ENCODE peak calls at places on chromosomes 3 and 15, in five cellular contexts. Y, G, O, Q and S are unnamed samples. For H3K4me1, the result is how much of the 10 kb centered on the place peaks cover.

GRCh38 chr3:125358923-125359322 is 16.2 kb downstream of the ZNF148 start:
- DNase-seq in Q (no peak), O (no peak), G (no peak), Y (no peak), S (no peak)

GRCh38 chr15:68307131-68307928 is 29.8 kb downstream of the FEM1B start:
- DNase-seq in G (peak), O (peak), Q (no peak), Y (no peak), S (peak)

GRCh38 chr15:36601497-36601932 is 22.1 kb downstream of the CDIN1 start:
- DNase-seq in O (no peak), Y (peak), G (no peak), Q (no peak), S (no peak)

GRCh38 chr15:100008258-100008657 is 275.0 kb upstream of the LYSMD4 start:
- DNase-seq in G (no peak), Q (no peak), Y (no peak), O (no peak), S (no peak)

GRCh38 chr3:78912217-78912616 is 855.6 kb downstream of the ROBO1 start:
- DNase-seq in G (no peak), O (no peak), Q (no peak), Y (no peak), S (no peak)

GRCh38 chr15:27271258-27271657 is 300.3 kb downstream of the GABRG3 start:
- DNase-seq in G (no peak), Y (no peak), Q (no peak), O (no peak), S (no peak)

GRCh38 chr15:78921517-78921916 is 23.3 kb downstream of the CTSH start:
- DNase-seq in O (no peak), Q (no peak), Y (no peak), G (no peak), S (no peak)

GRCh38 chr15:31032959-31033358 is 41.5 kb upstream of the MTMR10 start:
- DNase-seq in Y (no peak), Q (no peak), O (no peak), G (no peak), S (no peak)

GRCh38 chr15:86541540-86541939 is 461.9 kb downstream of the AGBL1 start:
- DNase-seq in G (no peak), O (no peak), Y (no peak), Q (no peak), S (no peak)

GRCh38 chr3:57622362-57622761 is 25.2 kb upstream of the ARF4 start:
- DNase-seq in G (no peak), Q (no peak), Y (no peak), O (no peak), S (no peak)

GRCh38 chr15:92884813-92885461 is 15.2 kb upstream of the CHD2 start:
- DNase-seq in Q (peak), O (no peak), G (no peak), Y (no peak), S (no peak)

GRCh38 chr3:134441321-134441720 is 44.5 kb downstream of the ANAPC13 start:
- DNase-seq in G (no peak), Q (no peak), Y (no peak), O (no peak), S (no peak)

GRCh38 chr3:47475570-47476329 is at the start of gene SCAP:
- DNase-seq in O (peak), G (peak), Y (peak), Q (peak), S (peak)

GRCh38 chr3:7779331-7779730 is 722.3 kb upstream of the LMCD1 start:
- DNase-seq in G (no peak), O (no peak), Y (no peak), Q (no peak), S (no peak)

GRCh38 chr3:12891985-12892839 is 50.8 kb upstream of the RPL32 start:
- DNase-seq in Q (peak), G (no peak), O (no peak), Y (peak), S (no peak)

GRCh38 chr3:15757824-15758223 is 40.0 kb downstream of the ANKRD28 start:
- DNase-seq in G (no peak), Q (no peak), Y (no peak), O (no peak), S (no peak)

GRCh38 chr3:31620656-31621055 is 87.9 kb downstream of the STT3B start:
- DNase-seq in G (no peak), O (no peak), Q (no peak), Y (no peak), S (no peak)

GRCh38 chr3:82005266-82005665 is 243.8 kb upstream of the GBE1 start:
- DNase-seq in G (no peak), Q (no peak), O (no peak), Y (no peak), S (no peak)

GRCh38 chr3:60552581-60552980 is 698.7 kb downstream of the FHIT start:
- DNase-seq in G (no peak), O (no peak), Q (no peak), Y (no peak), S (no peak)

GRCh38 chr3:166685246-166685645 is 694.9 kb downstream of the ZBBX start:
- DNase-seq in G (no peak), Y (no peak), Q (no peak), O (no peak), S (no peak)

GRCh38 chr3:37892917-37893595 is 31.4 kb downstream of the CTDSPL start:
- DNase-seq in Y (no peak), Q (no peak), G (no peak), O (peak), S (no peak)

GRCh38 chr3:107370902-107371301 is 6.3 kb upstream of the CCDC54 start:
- DNase-seq in O (no peak), G (no peak), Q (no peak), Y (no peak), S (no peak)

GRCh38 chr3:146382386-146382785 is 87.0 kb downstream of the PLSCR2 start:
- DNase-seq in O (no peak), G (no peak), Q (peak), Y (peak), S (no peak)

GRCh38 chr15:82571722-82572222 is 31.5 kb upstream of the RPS17 start:
- DNase-seq in Q (no peak), Y (peak), O (no peak), G (no peak), S (peak)

GRCh38 chr3:73669268-73669667 is 44.5 kb upstream of the PDZRN3 start:
- DNase-seq in G (no peak), Q (no peak), Y (no peak), O (no peak), S (no peak)

GRCh38 chr15:59166601-59167265 is 39.9 kb upstream of the LDHAL6B start:
- DNase-seq in Q (no peak), Y (no peak), G (no peak), O (no peak), S (no peak)

GRCh38 chr15:89576417-89576773 is 1.1 kb downstream of the TICRR start:
- DNase-seq in Y (no peak), O (no peak), Q (peak), G (no peak), S (no peak)

GRCh38 chr15:89578146-89578545 is 2.9 kb downstream of the TICRR start:
- DNase-seq in O (no peak), Y (no peak), G (no peak), Q (no peak), S (no peak)

GRCh38 chr15:89575656-89576416 is 567 bp downstream of the TICRR start:
- DNase-seq in Q (peak), Y (no peak), G (no peak), O (no peak), S (no peak)

GRCh38 chr15:89575146-89575655 is at the start of gene TICRR:
- DNase-seq in Q (peak), G (peak), Y (peak), O (peak), S (no peak)

DNA sequence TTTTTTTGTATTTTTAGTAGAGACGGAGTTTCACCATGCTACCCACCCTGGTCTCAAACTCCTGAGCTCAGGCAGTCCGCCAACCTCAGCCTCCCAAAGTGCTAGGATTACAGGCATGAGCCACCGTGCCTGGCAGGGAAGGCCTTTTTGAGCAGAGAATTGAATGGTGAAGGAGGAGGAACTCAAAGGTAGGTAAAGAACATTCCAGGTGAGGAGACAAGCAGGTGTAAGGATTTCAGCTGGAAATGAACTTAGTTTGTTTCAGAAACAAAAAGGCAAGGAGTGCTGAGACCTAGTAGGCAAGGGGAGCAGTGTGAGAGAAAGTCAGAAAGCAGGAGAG is 2.5 kb downstream of the TICRR start:
- DNase-seq in O (no peak), G (no peak), Q (no peak), Y (no peak), S (no peak)
- H3K4me3 ChIP-seq in O (no peak), G (no peak), Q (peak), Y (no peak), S (no peak)

DNA sequence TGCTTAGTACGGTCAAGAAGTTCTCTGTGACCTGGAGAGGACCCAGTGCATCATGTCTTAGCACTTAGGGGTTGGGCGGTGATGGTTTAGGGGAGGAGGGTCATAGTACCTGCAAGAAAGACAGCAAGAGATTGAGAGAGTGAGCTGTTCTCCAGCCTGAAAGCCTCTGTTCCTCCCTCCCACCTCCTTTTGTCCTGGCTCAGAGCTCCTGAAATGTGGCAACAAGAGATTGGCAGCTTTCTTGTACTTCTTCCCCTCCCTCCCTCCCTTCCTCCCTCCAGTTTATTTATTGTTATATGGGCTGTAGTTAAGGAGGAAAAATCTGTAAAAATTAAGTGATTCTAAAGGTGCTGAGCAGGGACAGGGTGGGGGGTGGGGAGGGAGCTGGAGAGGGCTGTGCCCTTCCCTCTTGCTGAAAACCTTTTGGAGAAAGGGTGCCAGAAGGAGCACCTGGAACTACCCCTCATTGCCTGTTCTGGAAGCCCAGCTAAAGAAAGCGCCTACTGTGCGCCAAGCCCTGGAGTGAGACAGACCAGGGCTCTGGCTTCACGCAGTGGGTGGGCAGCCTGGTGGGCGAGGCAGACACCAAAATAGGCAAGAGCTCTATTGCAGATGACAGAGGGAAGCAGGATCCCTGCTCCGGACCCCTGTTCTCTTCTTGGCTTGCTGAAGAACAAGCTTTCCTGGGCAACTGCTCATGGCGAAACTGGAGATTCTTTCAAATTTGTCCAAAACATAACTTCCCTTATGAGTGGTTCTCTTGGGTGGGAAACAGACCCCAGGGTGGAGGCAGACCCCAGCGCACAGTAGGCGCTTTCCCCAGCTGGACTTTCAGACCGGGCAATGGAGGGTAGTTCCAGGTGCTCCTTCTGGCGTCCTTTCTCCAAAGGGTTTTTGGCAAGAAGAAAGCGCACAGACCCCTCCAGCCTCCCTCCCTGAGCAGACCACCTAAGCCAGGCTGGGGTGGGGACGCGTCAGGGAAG is 35.6 kb downstream of the LINGO1 start:
- DNase-seq in Q (no peak), G (no peak), O (no peak), Y (no peak), S (no peak)
- H3K4me1 ChIP-seq in Q (under half), G (under half), O (under half), Y (under half), S (under half)

GRCh38 chr15:90883971-90884718 is at the start of gene FES:
- DNase-seq in Y (peak), G (peak), O (peak), Q (no peak), S (no peak)
- TF ChIP-seq POLR2A in Y (peak), G (peak), O (peak), Q (no peak), S (no peak)

GRCh38 chr3:158109804-158110657 is at the start of gene RSRC1:
- DNase-seq in G (peak), O (peak), Q (peak), Y (peak), S (no peak)

GRCh38 chr3:158110658-158111018 is 749 bp downstream of the RSRC1 start:
- DNase-seq in O (no peak), Q (no peak), Y (no peak), G (no peak), S (no peak)

GRCh38 chr3:158108596-158108995 is 1.3 kb upstream of the RSRC1 start:
- DNase-seq in Q (no peak), G (no peak), O (no peak), Y (no peak), S (no peak)

GRCh38 chr3:158109295-158109803 is 540 bp upstream of the RSRC1 start:
- DNase-seq in Y (no peak), Q (no peak), G (no peak), O (no peak), S (no peak)

GRCh38 chr3:158111861-158112260 is 2.0 kb downstream of the RSRC1 start:
- DNase-seq in Q (no peak), G (no peak), Y (no peak), O (no peak), S (no peak)
- H3K4me3 ChIP-seq in Q (no peak), G (no peak), Y (no peak), O (no peak), S (no peak)

GRCh38 chr3:192850501-192850981 is 67.1 kb downstream of the MB21D2 start:
- DNase-seq in O (no peak), Q (peak), Y (peak), G (peak), S (no peak)

GRCh38 chr3:192847918-192848317 is 69.7 kb downstream of the MB21D2 start:
- DNase-seq in Q (no peak), Y (no peak), G (no peak), O (no peak), S (no peak)

GRCh38 chr3:192855434-192855833 is 62.2 kb downstream of the MB21D2 start:
- DNase-seq in Y (no peak), O (no peak), G (no peak), Q (no peak), S (no peak)

GRCh38 chr3:192848371-192849233 is 69.1 kb downstream of the MB21D2 start:
- DNase-seq in Q (no peak), G (no peak), O (no peak), Y (no peak), S (no peak)

GRCh38 chr3:192851821-192852352 is 65.8 kb downstream of the MB21D2 start:
- DNase-seq in Q (peak), G (peak), O (peak), Y (peak), S (no peak)
- H3K4me1 ChIP-seq in Q (half or more), G (under half), O (under half), Y (under half), S (under half)

DNA sequence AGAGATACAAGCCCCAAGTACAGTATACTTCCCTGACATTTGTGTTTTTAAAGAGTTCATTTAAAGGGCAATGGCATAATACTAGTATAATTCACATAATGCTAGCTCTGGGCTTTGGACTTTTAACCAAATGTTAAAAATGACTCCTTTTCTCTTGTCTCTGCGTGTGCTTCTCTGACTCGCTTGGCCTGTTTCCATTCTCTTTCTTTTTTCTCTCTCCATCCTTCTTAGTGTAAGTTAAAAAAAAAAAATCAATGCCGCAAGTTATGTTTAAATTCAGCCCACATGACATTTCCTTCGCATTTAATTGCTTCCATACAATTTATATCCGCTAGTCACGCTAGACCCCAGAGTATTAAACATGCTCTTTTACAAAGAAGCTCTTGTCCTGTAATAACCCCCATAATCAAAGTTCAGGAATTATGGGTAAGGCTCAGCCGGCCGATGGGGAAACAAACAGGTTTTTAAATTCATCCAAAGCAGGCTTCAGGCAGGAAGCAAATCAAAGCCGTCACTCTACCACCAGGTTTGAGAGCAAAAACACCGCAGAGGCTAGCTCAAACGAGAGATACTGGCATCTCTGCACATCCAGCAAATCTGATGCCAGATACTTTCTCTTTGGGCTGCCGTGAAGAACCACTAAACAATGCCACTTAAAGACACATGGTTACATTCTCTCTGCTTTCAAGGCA is 19.3 kb downstream of the WWTR1 start:
- DNase-seq in Y (no peak), O (no peak), Q (no peak), G (no peak), S (no peak)
- TF ChIP-seq POLR2A in Y (no peak), O (no peak), Q (no peak), G (no peak), S (no peak)

GRCh38 chr15:98522127-98522526 is 126.2 kb upstream of the IGF1R start:
- DNase-seq in Q (no peak), O (no peak), G (no peak), Y (no peak), S (no peak)

GRCh38 chr15:98525625-98526024 is 122.7 kb upstream of the IGF1R start:
- DNase-seq in Y (no peak), G (no peak), Q (no peak), O (no peak), S (no peak)

GRCh38 chr15:98524274-98524673 is 124.1 kb upstream of the IGF1R start:
- DNase-seq in Q (no peak), O (no peak), G (no peak), Y (no peak), S (no peak)

GRCh38 chr15:98524838-98525540 is 123.3 kb upstream of the IGF1R start:
- DNase-seq in Y (no peak), G (no peak), Q (no peak), O (no peak), S (no peak)

DNA sequence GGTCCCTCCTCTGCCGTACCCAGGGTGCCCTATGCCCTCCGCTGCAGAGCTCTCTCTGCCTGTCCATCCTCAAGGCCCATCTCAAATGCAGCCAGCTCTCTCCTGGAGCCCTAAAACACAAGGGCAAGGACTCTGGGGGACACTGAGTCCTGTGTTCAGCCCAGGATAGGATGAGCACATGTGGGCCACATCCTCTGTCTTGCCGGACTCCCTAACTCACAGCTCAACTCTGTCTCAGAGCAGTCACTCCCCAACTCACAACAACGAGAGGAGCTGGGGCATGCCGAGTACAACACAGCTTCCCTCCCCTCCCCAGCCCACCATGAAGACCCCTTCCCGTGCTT is 124.5 kb upstream of the IGF1R start:
- DNase-seq in O (no peak), Q (no peak), Y (no peak), G (no peak), S (no peak)
- H3K4me3 ChIP-seq in O (no peak), Q (no peak), Y (no peak), G (no peak), S (no peak)

GRCh38 chr15:73601449-73602425 is 31.5 kb downstream of the NPTN start:
- DNase-seq in Y (peak), Q (peak), O (no peak), G (no peak), S (no peak)
- H3K4me1 ChIP-seq in Y (half or more), Q (under half), O (under half), G (under half), S (half or more)

GRCh38 chr15:75063889-75064288 is 40.5 kb downstream of the PPCDC start:
- DNase-seq in G (no peak), Q (no peak), Y (no peak), O (no peak), S (no peak)

GRCh38 chr15:75065467-75065850 is 42.1 kb downstream of the PPCDC start:
- DNase-seq in G (no peak), O (no peak), Y (no peak), Q (no peak), S (no peak)

GRCh38 chr15:75063338-75063737 is 39.9 kb downstream of the PPCDC start:
- DNase-seq in O (no peak), G (no peak), Y (no peak), Q (no peak), S (no peak)

GRCh38 chr15:75067123-75067854 is 43.9 kb downstream of the PPCDC start:
- DNase-seq in Y (no peak), Q (no peak), G (no peak), O (no peak), S (no peak)

GRCh38 chr15:75065851-75066509 is 42.6 kb downstream of the PPCDC start:
- DNase-seq in G (no peak), O (no peak), Y (no peak), Q (no peak), S (no peak)
- TF ChIP-seq POLR2A in G (no peak), O (no peak), Y (no peak), Q (no peak), S (no peak)